ENCODE peak calls at places on chromosome 9, in six cellular contexts. A is K562, J is HepG2, N is GM12878, T is WTC11, F is H1. Q is an unnamed sample.

GRCh38 chr9:127606043-127606442 is 6.0 kb upstream of the STXBP1 start:
- DNase-seq in A (no peak), J (no peak), N (no peak), T (no peak), F (no peak), Q (no peak)

GRCh38 chr9:504921-505821 is 290.5 kb downstream of the DOCK8 start:
- DNase-seq in A (no peak), J (no peak), N (no peak), T (peak; percentile 47), F (no peak), Q (no peak)

GRCh38 chr9:29564564-29564963 is 1991.3 kb upstream of the C9orf72 start:
- DNase-seq in A (no peak), J (no peak), N (no peak), T (no peak), F (no peak), Q (no peak)

GRCh38 chr9:108534741-108535140 is 321.0 kb downstream of the ACTL7B start:
- DNase-seq in A (no peak), J (no peak), N (no peak), T (no peak), F (no peak), Q (peak; percentile 26)

GRCh38 chr9:27351438-27351837 is 54.5 kb upstream of the EQTN start:
- DNase-seq in A (no peak), J (no peak), N (no peak), T (no peak), F (no peak), Q (no peak)

GRCh38 chr9:6106576-6107339 is 91.3 kb upstream of the RANBP6 start:
- DNase-seq in A (peak; percentile 57), J (peak; percentile 25), N (peak; percentile 41), T (peak; percentile 21), F (peak; percentile 7), Q (peak; percentile 34)

GRCh38 chr9:13330396-13331004 is 51.0 kb upstream of the MPDZ start:
- DNase-seq in A (no peak), J (no peak), N (no peak), T (no peak), F (no peak), Q (no peak)

GRCh38 chr9:117224676-117225075 is 190.2 kb downstream of the ASTN2 start:
- DNase-seq in A (no peak), J (no peak), N (no peak), T (no peak), F (peak; percentile 34), Q (no peak)

GRCh38 chr9:134881313-134881670 is 682 bp downstream of the FCN2 start:
- DNase-seq in A (no peak), J (no peak), N (no peak), T (no peak), F (no peak), Q (no peak)

GRCh38 chr9:133457233-133457632 is 2.5 kb upstream of the CACFD1 start:
- DNase-seq in A (no peak), J (peak; percentile 20), N (no peak), T (peak; percentile 46), F (no peak), Q (no peak)

GRCh38 chr9:111952559-111952958 is 55.9 kb downstream of the UGCG start:
- DNase-seq in A (no peak), J (no peak), N (no peak), T (no peak), F (no peak), Q (no peak)

GRCh38 chr9:16401720-16402119 is 468.8 kb downstream of the BNC2 start:
- DNase-seq in A (no peak), J (no peak), N (no peak), T (no peak), F (no peak), Q (no peak)

GRCh38 chr9:117414906-117415583 is at the start of gene ASTN2:
- DNase-seq in A (no peak), J (no peak), N (no peak), T (peak; percentile 66), F (no peak), Q (no peak)

GRCh38 chr9:109894921-109895758 is 115.1 kb downstream of the PALM2AKAP2 start:
- DNase-seq in A (no peak), J (no peak), N (peak; percentile 68), T (no peak), F (no peak), Q (no peak)

GRCh38 chr9:5516453-5517220 is 6.3 kb downstream of the PDCD1LG2 start:
- DNase-seq in A (no peak), J (no peak), N (no peak), T (no peak), F (no peak), Q (no peak)

GRCh38 chr9:27792971-27793689 is 219.8 kb upstream of the C9orf72 start:
- DNase-seq in A (no peak), J (no peak), N (no peak), T (no peak), F (no peak), Q (no peak)

GRCh38 chr9:34797367-34797766 is 87.4 kb upstream of the CCL21 start:
- DNase-seq in A (no peak), J (no peak), N (no peak), T (no peak), F (no peak), Q (no peak)

GRCh38 chr9:131704195-131704983 is 35.5 kb downstream of the RAPGEF1 start:
- DNase-seq in A (no peak), J (no peak), N (no peak), T (no peak), F (no peak), Q (no peak)

GRCh38 chr9:101326501-101326900 is 58.3 kb downstream of the BAAT start:
- DNase-seq in A (no peak), J (peak; percentile 16), N (no peak), T (no peak), F (no peak), Q (no peak)

GRCh38 chr9:133676450-133676849 is 40.3 kb downstream of the DBH start:
- DNase-seq in A (no peak), J (no peak), N (no peak), T (no peak), F (no peak), Q (no peak)

GRCh38 chr9:113337714-113338113 is 2.4 kb downstream of the WDR31 start:
- DNase-seq in A (no peak), J (no peak), N (no peak), T (no peak), F (no peak), Q (no peak)

GRCh38 chr9:124662561-124662960 is 108.5 kb downstream of the NR6A1 start:
- DNase-seq in A (no peak), J (no peak), N (no peak), T (no peak), F (no peak), Q (no peak)

GRCh38 chr9:114186091-114186792 is 30.9 kb downstream of the COL27A1 start:
- DNase-seq in A (no peak), J (no peak), N (no peak), T (no peak), F (no peak), Q (no peak)

GRCh38 chr9:125961037-125961436 is 213.9 kb downstream of the PBX3 start:
- DNase-seq in A (no peak), J (no peak), N (no peak), T (no peak), F (no peak), Q (no peak)

DNA sequence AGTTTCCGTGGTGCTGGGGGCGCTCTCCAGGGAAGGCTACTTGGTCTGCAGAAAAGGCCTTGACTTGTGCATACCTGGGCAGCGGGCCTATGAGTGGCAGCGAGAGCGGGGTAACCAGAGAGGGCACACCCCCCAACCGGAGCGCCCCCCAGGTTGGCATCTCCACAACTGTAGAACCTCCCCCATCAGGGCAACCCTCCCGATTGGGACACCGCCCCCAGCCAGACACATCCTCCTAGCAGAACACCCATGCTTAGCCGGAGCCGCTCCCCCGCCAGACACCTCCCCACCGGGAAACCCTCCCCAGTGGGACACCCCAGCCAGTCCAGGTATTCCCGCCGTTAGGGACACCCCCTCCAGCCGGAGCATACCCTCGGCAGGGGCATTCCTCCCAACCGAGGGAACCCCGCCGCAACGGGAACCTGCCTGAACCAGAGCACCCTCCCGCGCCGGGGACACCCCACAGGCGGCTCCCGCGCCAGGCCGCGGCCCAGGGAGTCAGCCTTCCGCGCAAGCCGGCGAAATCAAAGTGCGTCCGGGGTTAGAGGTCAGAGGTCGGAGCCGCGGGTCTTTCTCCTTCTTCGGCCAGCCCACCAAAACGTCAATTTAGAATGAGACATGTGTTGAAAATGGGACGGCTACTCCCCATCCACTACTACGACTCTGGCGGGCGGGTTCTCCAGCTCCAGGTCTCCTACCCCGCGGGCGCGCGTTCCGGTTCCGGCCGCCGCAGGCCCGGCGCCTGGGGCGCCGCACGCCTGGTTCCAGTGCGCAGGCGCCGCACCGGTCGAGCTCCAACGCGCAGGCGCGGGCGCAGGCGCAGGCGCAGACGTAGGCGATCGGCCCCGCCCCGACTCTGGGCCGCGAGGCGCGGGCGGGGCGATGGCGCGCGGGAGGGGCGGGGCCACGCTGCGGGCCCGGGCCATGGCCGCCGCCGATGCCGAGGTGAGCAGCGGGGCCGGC is at the start of gene EHMT1:
- DNase-seq in A (peak; percentile 90), J (peak; percentile 67), N (peak; percentile 32), T (peak; percentile 87), F (peak; percentile 46), Q (peak; percentile 50)
- TF ChIP-seq CTCF in A (no peak), J (peak; percentile 37), N (no peak), T (no peak), F (no peak), Q (no peak)

DNA sequence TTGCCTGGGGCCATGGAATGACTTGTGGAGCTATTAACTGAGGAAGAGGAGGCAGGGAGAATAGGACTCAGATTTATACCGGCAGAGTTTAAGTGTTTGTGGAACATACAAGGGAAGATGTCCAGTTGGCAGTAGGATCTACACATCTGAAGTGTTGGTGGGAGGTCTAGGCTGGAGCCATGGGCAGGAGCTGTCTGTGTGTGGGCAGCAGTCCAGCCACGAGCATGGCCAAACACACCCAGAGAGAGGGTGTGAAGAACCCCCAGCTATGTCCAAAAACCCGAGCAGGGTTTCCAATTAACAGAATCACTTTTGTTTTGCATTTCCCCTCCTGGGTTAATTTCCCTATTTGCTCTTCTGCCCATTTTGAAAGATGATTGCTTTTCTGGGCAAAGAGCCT is 393.7 kb downstream of the CDK5RAP2 start:
- DNase-seq in A (no peak), J (no peak), N (no peak), T (no peak), F (no peak), Q (no peak)
- TF ChIP-seq SP1 in A (no peak), J (no peak), N (no peak), T (no peak), F (no peak), Q (no peak)

GRCh38 chr9:31542384-31543055 is 841.9 kb upstream of the ACO1 start:
- DNase-seq in A (no peak), J (peak; percentile 12), N (peak; percentile 26), T (peak; percentile 17), F (no peak), Q (no peak)
- TF ChIP-seq CTCF in A (no peak), J (peak; percentile 29), N (peak; percentile 57), T (no peak), F (no peak), Q (peak; percentile 31)

DNA sequence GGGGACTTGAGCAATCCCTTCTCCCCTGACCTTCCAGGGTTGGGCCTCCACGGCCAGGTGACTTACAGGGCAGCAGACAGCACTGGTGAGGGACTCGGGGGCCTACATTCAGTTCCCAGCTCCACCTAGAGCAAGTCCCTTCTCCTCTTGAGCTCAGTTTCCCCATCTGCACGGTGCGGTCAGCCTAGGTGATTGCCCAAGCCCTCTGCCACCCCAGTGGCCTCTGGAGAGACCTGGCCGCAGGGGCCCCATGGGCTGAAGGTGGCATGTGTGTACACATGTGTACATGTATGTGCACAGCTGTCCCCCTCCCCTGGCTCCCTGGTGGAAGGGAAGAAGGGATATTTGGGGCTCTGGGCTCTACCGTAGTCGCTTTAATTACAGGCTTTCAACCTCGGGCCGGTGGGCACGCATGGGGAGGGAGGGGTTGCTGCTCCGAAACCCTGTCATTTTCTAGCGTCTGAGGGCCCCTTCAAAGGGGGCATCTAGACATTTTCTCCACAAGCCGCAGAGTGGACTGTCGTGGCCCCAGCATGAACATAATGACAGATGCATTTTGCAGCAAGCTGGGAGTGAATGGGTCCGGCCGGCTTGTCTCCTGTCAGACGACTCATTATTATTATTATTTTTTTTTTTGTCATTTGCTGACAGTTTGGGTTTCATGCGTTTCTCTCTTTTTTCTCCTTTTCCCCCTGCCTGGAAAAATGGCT is 44.0 kb downstream of the ASS1 start:
- DNase-seq in A (no peak), J (no peak), N (no peak), T (no peak), F (no peak), Q (no peak)
- TF ChIP-seq SP1 in A (no peak), J (no peak), N (no peak), T (no peak), F (no peak), Q (no peak)